ENCODE peak calls at places on chromosomes 11 and 22, in nine cellular contexts. One of them, this sample, is unnamed.

GRCh38 chr22:22110548-22111266 is 128.1 kb upstream of the TOP3B start:
- DNase-seq in activated gamma-delta T cell treated with Interleukin-2 at 50 U/mL for 16 hours: peak
- DNase-seq in activated effector memory CD4-positive, alpha-beta T cell treated with Interleukin-2 at 50 U/mL for 16 hours: peak
- DNase-seq in cardiac fibroblast: peak
- DNase-seq in AG04450: peak
- DNase-seq in left ventricle myocardium inferior: no peak
- DNase-seq in activated CD4-positive, alpha-beta T cell treated with anti-CD3 and anti-CD28 coated beads for 36 hours: peak
- DNase-seq in lung microvascular endothelial cell: peak
- DNase-seq in stimulated activated CD8-positive, alpha-beta memory T cell treated with anti-CD3 and anti-CD28 coated beads, Interleukin-4, amount 100 ng/mL, for 24 hours: no peak
- DNase-seq in this sample: no peak

GRCh38 chr11:32960553-32961164 is 55.0 kb upstream of the DEPDC7 start:
- DNase-seq in activated gamma-delta T cell treated with Interleukin-2 at 50 U/mL for 16 hours: no peak
- DNase-seq in activated effector memory CD4-positive, alpha-beta T cell treated with Interleukin-2 at 50 U/mL for 16 hours: no peak
- DNase-seq in cardiac fibroblast: peak
- DNase-seq in AG04450: peak
- DNase-seq in left ventricle myocardium inferior: no peak
- DNase-seq in activated CD4-positive, alpha-beta T cell treated with anti-CD3 and anti-CD28 coated beads for 36 hours: no peak
- DNase-seq in lung microvascular endothelial cell: peak
- DNase-seq in stimulated activated CD8-positive, alpha-beta memory T cell treated with anti-CD3 and anti-CD28 coated beads, Interleukin-4, amount 100 ng/mL, for 24 hours: no peak
- DNase-seq in this sample: no peak

GRCh38 chr11:10674991-10675440 is 18.5 kb downstream of the IRAG1 start:
- DNase-seq in activated gamma-delta T cell treated with Interleukin-2 at 50 U/mL for 16 hours: no peak
- DNase-seq in activated effector memory CD4-positive, alpha-beta T cell treated with Interleukin-2 at 50 U/mL for 16 hours: no peak
- DNase-seq in cardiac fibroblast: peak
- DNase-seq in AG04450: no peak
- DNase-seq in left ventricle myocardium inferior: peak
- DNase-seq in activated CD4-positive, alpha-beta T cell treated with anti-CD3 and anti-CD28 coated beads for 36 hours: no peak
- DNase-seq in lung microvascular endothelial cell: no peak
- DNase-seq in stimulated activated CD8-positive, alpha-beta memory T cell treated with anti-CD3 and anti-CD28 coated beads, Interleukin-4, amount 100 ng/mL, for 24 hours: no peak
- DNase-seq in this sample: peak

GRCh38 chr11:99271527-99271926 is 250.8 kb downstream of the CNTN5 start:
- DNase-seq in activated gamma-delta T cell treated with Interleukin-2 at 50 U/mL for 16 hours: no peak
- DNase-seq in activated effector memory CD4-positive, alpha-beta T cell treated with Interleukin-2 at 50 U/mL for 16 hours: no peak
- DNase-seq in cardiac fibroblast: no peak
- DNase-seq in AG04450: no peak
- DNase-seq in left ventricle myocardium inferior: no peak
- DNase-seq in activated CD4-positive, alpha-beta T cell treated with anti-CD3 and anti-CD28 coated beads for 36 hours: no peak
- DNase-seq in lung microvascular endothelial cell: no peak
- DNase-seq in stimulated activated CD8-positive, alpha-beta memory T cell treated with anti-CD3 and anti-CD28 coated beads, Interleukin-4, amount 100 ng/mL, for 24 hours: no peak
- DNase-seq in this sample: no peak

GRCh38 chr22:39215430-39216142 is 29.2 kb downstream of the PDGFB start:
- DNase-seq in activated gamma-delta T cell treated with Interleukin-2 at 50 U/mL for 16 hours: peak
- DNase-seq in activated effector memory CD4-positive, alpha-beta T cell treated with Interleukin-2 at 50 U/mL for 16 hours: no peak
- DNase-seq in cardiac fibroblast: no peak
- DNase-seq in AG04450: no peak
- DNase-seq in left ventricle myocardium inferior: no peak
- DNase-seq in activated CD4-positive, alpha-beta T cell treated with anti-CD3 and anti-CD28 coated beads for 36 hours: peak
- DNase-seq in lung microvascular endothelial cell: no peak
- DNase-seq in stimulated activated CD8-positive, alpha-beta memory T cell treated with anti-CD3 and anti-CD28 coated beads, Interleukin-4, amount 100 ng/mL, for 24 hours: no peak
- DNase-seq in this sample: no peak

GRCh38 chr11:57407521-57407920 is 17.1 kb upstream of the PRG2 start:
- DNase-seq in activated gamma-delta T cell treated with Interleukin-2 at 50 U/mL for 16 hours: no peak
- DNase-seq in activated effector memory CD4-positive, alpha-beta T cell treated with Interleukin-2 at 50 U/mL for 16 hours: no peak
- DNase-seq in cardiac fibroblast: no peak
- DNase-seq in AG04450: no peak
- DNase-seq in left ventricle myocardium inferior: no peak
- DNase-seq in activated CD4-positive, alpha-beta T cell treated with anti-CD3 and anti-CD28 coated beads for 36 hours: no peak
- DNase-seq in lung microvascular endothelial cell: no peak
- DNase-seq in stimulated activated CD8-positive, alpha-beta memory T cell treated with anti-CD3 and anti-CD28 coated beads, Interleukin-4, amount 100 ng/mL, for 24 hours: no peak
- DNase-seq in this sample: no peak

GRCh38 chr11:129979046-129979605 is 23.5 kb downstream of the PRDM10 start:
- DNase-seq in activated gamma-delta T cell treated with Interleukin-2 at 50 U/mL for 16 hours: no peak
- DNase-seq in activated effector memory CD4-positive, alpha-beta T cell treated with Interleukin-2 at 50 U/mL for 16 hours: no peak
- DNase-seq in cardiac fibroblast: no peak
- DNase-seq in AG04450: no peak
- DNase-seq in left ventricle myocardium inferior: no peak
- DNase-seq in activated CD4-positive, alpha-beta T cell treated with anti-CD3 and anti-CD28 coated beads for 36 hours: no peak
- DNase-seq in lung microvascular endothelial cell: no peak
- DNase-seq in stimulated activated CD8-positive, alpha-beta memory T cell treated with anti-CD3 and anti-CD28 coated beads, Interleukin-4, amount 100 ng/mL, for 24 hours: no peak
- DNase-seq in this sample: no peak

GRCh38 chr22:42050641-42051040 is 20.0 kb downstream of the NAGA start:
- DNase-seq in activated gamma-delta T cell treated with Interleukin-2 at 50 U/mL for 16 hours: no peak
- DNase-seq in activated effector memory CD4-positive, alpha-beta T cell treated with Interleukin-2 at 50 U/mL for 16 hours: no peak
- DNase-seq in cardiac fibroblast: no peak
- DNase-seq in AG04450: no peak
- DNase-seq in left ventricle myocardium inferior: no peak
- DNase-seq in activated CD4-positive, alpha-beta T cell treated with anti-CD3 and anti-CD28 coated beads for 36 hours: no peak
- DNase-seq in lung microvascular endothelial cell: no peak
- DNase-seq in stimulated activated CD8-positive, alpha-beta memory T cell treated with anti-CD3 and anti-CD28 coated beads, Interleukin-4, amount 100 ng/mL, for 24 hours: no peak
- DNase-seq in this sample: no peak

GRCh38 chr22:23396362-23397007 is 183.6 kb downstream of the IGLL1 start:
- DNase-seq in activated gamma-delta T cell treated with Interleukin-2 at 50 U/mL for 16 hours: no peak
- DNase-seq in activated effector memory CD4-positive, alpha-beta T cell treated with Interleukin-2 at 50 U/mL for 16 hours: no peak
- DNase-seq in cardiac fibroblast: no peak
- DNase-seq in AG04450: no peak
- DNase-seq in left ventricle myocardium inferior: no peak
- DNase-seq in activated CD4-positive, alpha-beta T cell treated with anti-CD3 and anti-CD28 coated beads for 36 hours: no peak
- DNase-seq in lung microvascular endothelial cell: no peak
- DNase-seq in stimulated activated CD8-positive, alpha-beta memory T cell treated with anti-CD3 and anti-CD28 coated beads, Interleukin-4, amount 100 ng/mL, for 24 hours: no peak
- DNase-seq in this sample: no peak

GRCh38 chr11:134445601-134446325 is 33.7 kb upstream of the B3GAT1 start:
- DNase-seq in activated gamma-delta T cell treated with Interleukin-2 at 50 U/mL for 16 hours: no peak
- DNase-seq in activated effector memory CD4-positive, alpha-beta T cell treated with Interleukin-2 at 50 U/mL for 16 hours: no peak
- DNase-seq in cardiac fibroblast: no peak
- DNase-seq in AG04450: no peak
- DNase-seq in left ventricle myocardium inferior: no peak
- DNase-seq in activated CD4-positive, alpha-beta T cell treated with anti-CD3 and anti-CD28 coated beads for 36 hours: no peak
- DNase-seq in lung microvascular endothelial cell: no peak
- DNase-seq in stimulated activated CD8-positive, alpha-beta memory T cell treated with anti-CD3 and anti-CD28 coated beads, Interleukin-4, amount 100 ng/mL, for 24 hours: no peak
- DNase-seq in this sample: no peak

GRCh38 chr11:85815186-85815911 is 4.4 kb upstream of the SYTL2 start:
- DNase-seq in activated gamma-delta T cell treated with Interleukin-2 at 50 U/mL for 16 hours: no peak
- DNase-seq in activated effector memory CD4-positive, alpha-beta T cell treated with Interleukin-2 at 50 U/mL for 16 hours: no peak
- DNase-seq in cardiac fibroblast: peak
- DNase-seq in AG04450: peak
- DNase-seq in left ventricle myocardium inferior: no peak
- DNase-seq in activated CD4-positive, alpha-beta T cell treated with anti-CD3 and anti-CD28 coated beads for 36 hours: no peak
- DNase-seq in lung microvascular endothelial cell: no peak
- DNase-seq in stimulated activated CD8-positive, alpha-beta memory T cell treated with anti-CD3 and anti-CD28 coated beads, Interleukin-4, amount 100 ng/mL, for 24 hours: no peak
- DNase-seq in this sample: no peak

GRCh38 chr11:82080160-82080559 is 653.5 kb downstream of the FAM181B start:
- DNase-seq in activated gamma-delta T cell treated with Interleukin-2 at 50 U/mL for 16 hours: no peak
- DNase-seq in activated effector memory CD4-positive, alpha-beta T cell treated with Interleukin-2 at 50 U/mL for 16 hours: no peak
- DNase-seq in cardiac fibroblast: peak
- DNase-seq in AG04450: no peak
- DNase-seq in left ventricle myocardium inferior: no peak
- DNase-seq in activated CD4-positive, alpha-beta T cell treated with anti-CD3 and anti-CD28 coated beads for 36 hours: no peak
- DNase-seq in lung microvascular endothelial cell: no peak
- DNase-seq in stimulated activated CD8-positive, alpha-beta memory T cell treated with anti-CD3 and anti-CD28 coated beads, Interleukin-4, amount 100 ng/mL, for 24 hours: no peak
- DNase-seq in this sample: no peak

GRCh38 chr22:37621352-37621860 is 12.8 kb downstream of the GGA1 start:
- DNase-seq in activated gamma-delta T cell treated with Interleukin-2 at 50 U/mL for 16 hours: no peak
- DNase-seq in activated effector memory CD4-positive, alpha-beta T cell treated with Interleukin-2 at 50 U/mL for 16 hours: no peak
- DNase-seq in cardiac fibroblast: no peak
- DNase-seq in AG04450: no peak
- DNase-seq in left ventricle myocardium inferior: no peak
- DNase-seq in activated CD4-positive, alpha-beta T cell treated with anti-CD3 and anti-CD28 coated beads for 36 hours: no peak
- DNase-seq in lung microvascular endothelial cell: no peak
- DNase-seq in stimulated activated CD8-positive, alpha-beta memory T cell treated with anti-CD3 and anti-CD28 coated beads, Interleukin-4, amount 100 ng/mL, for 24 hours: no peak
- DNase-seq in this sample: no peak

GRCh38 chr11:3058753-3059664 is 1.8 kb upstream of the CARS1 start:
- DNase-seq in activated gamma-delta T cell treated with Interleukin-2 at 50 U/mL for 16 hours: no peak
- DNase-seq in activated effector memory CD4-positive, alpha-beta T cell treated with Interleukin-2 at 50 U/mL for 16 hours: no peak
- DNase-seq in cardiac fibroblast: peak
- DNase-seq in AG04450: peak
- DNase-seq in left ventricle myocardium inferior: no peak
- DNase-seq in activated CD4-positive, alpha-beta T cell treated with anti-CD3 and anti-CD28 coated beads for 36 hours: no peak
- DNase-seq in lung microvascular endothelial cell: no peak
- DNase-seq in stimulated activated CD8-positive, alpha-beta memory T cell treated with anti-CD3 and anti-CD28 coated beads, Interleukin-4, amount 100 ng/mL, for 24 hours: no peak
- DNase-seq in this sample: no peak

GRCh38 chr22:50186181-50186731 is 543 bp downstream of the TRABD start:
- DNase-seq in activated gamma-delta T cell treated with Interleukin-2 at 50 U/mL for 16 hours: no peak
- DNase-seq in activated effector memory CD4-positive, alpha-beta T cell treated with Interleukin-2 at 50 U/mL for 16 hours: no peak
- DNase-seq in cardiac fibroblast: no peak
- DNase-seq in AG04450: no peak
- DNase-seq in left ventricle myocardium inferior: no peak
- DNase-seq in activated CD4-positive, alpha-beta T cell treated with anti-CD3 and anti-CD28 coated beads for 36 hours: no peak
- DNase-seq in lung microvascular endothelial cell: no peak
- DNase-seq in stimulated activated CD8-positive, alpha-beta memory T cell treated with anti-CD3 and anti-CD28 coated beads, Interleukin-4, amount 100 ng/mL, for 24 hours: no peak
- DNase-seq in this sample: no peak

GRCh38 chr11:105004021-105004420 is 18.9 kb downstream of the CASP5 start:
- DNase-seq in activated gamma-delta T cell treated with Interleukin-2 at 50 U/mL for 16 hours: no peak
- DNase-seq in activated effector memory CD4-positive, alpha-beta T cell treated with Interleukin-2 at 50 U/mL for 16 hours: no peak
- DNase-seq in cardiac fibroblast: peak
- DNase-seq in AG04450: no peak
- DNase-seq in left ventricle myocardium inferior: no peak
- DNase-seq in activated CD4-positive, alpha-beta T cell treated with anti-CD3 and anti-CD28 coated beads for 36 hours: no peak
- DNase-seq in lung microvascular endothelial cell: peak
- DNase-seq in stimulated activated CD8-positive, alpha-beta memory T cell treated with anti-CD3 and anti-CD28 coated beads, Interleukin-4, amount 100 ng/mL, for 24 hours: no peak
- DNase-seq in this sample: no peak

GRCh38 chr11:128530119-128531091 is 57.0 kb downstream of the ETS1 start:
- DNase-seq in activated gamma-delta T cell treated with Interleukin-2 at 50 U/mL for 16 hours: no peak
- DNase-seq in activated effector memory CD4-positive, alpha-beta T cell treated with Interleukin-2 at 50 U/mL for 16 hours: no peak
- DNase-seq in cardiac fibroblast: peak
- DNase-seq in AG04450: peak
- DNase-seq in left ventricle myocardium inferior: no peak
- DNase-seq in activated CD4-positive, alpha-beta T cell treated with anti-CD3 and anti-CD28 coated beads for 36 hours: peak
- DNase-seq in lung microvascular endothelial cell: no peak
- DNase-seq in stimulated activated CD8-positive, alpha-beta memory T cell treated with anti-CD3 and anti-CD28 coated beads, Interleukin-4, amount 100 ng/mL, for 24 hours: no peak
- DNase-seq in this sample: no peak

GRCh38 chr22:20918663-20919220 is 1.5 kb downstream of the CRKL start:
- DNase-seq in activated gamma-delta T cell treated with Interleukin-2 at 50 U/mL for 16 hours: no peak
- DNase-seq in activated effector memory CD4-positive, alpha-beta T cell treated with Interleukin-2 at 50 U/mL for 16 hours: no peak
- DNase-seq in cardiac fibroblast: no peak
- DNase-seq in AG04450: no peak
- DNase-seq in left ventricle myocardium inferior: no peak
- DNase-seq in activated CD4-positive, alpha-beta T cell treated with anti-CD3 and anti-CD28 coated beads for 36 hours: peak
- DNase-seq in lung microvascular endothelial cell: no peak
- DNase-seq in stimulated activated CD8-positive, alpha-beta memory T cell treated with anti-CD3 and anti-CD28 coated beads, Interleukin-4, amount 100 ng/mL, for 24 hours: no peak
- DNase-seq in this sample: no peak

GRCh38 chr22:27218012-27218483 is 560.7 kb downstream of the MIAT start:
- DNase-seq in activated gamma-delta T cell treated with Interleukin-2 at 50 U/mL for 16 hours: no peak
- DNase-seq in activated effector memory CD4-positive, alpha-beta T cell treated with Interleukin-2 at 50 U/mL for 16 hours: no peak
- DNase-seq in cardiac fibroblast: no peak
- DNase-seq in AG04450: no peak
- DNase-seq in left ventricle myocardium inferior: no peak
- DNase-seq in activated CD4-positive, alpha-beta T cell treated with anti-CD3 and anti-CD28 coated beads for 36 hours: no peak
- DNase-seq in lung microvascular endothelial cell: no peak
- DNase-seq in stimulated activated CD8-positive, alpha-beta memory T cell treated with anti-CD3 and anti-CD28 coated beads, Interleukin-4, amount 100 ng/mL, for 24 hours: no peak
- DNase-seq in this sample: no peak

This sample was measured in natural killer cell treated with Interleukin-12 subunit alpha and Interleukin-12 subunit beta and Interleukin-15 and Interleukin-18, amount 100 ng/mL, for 72 hours.